ENCODE peak calls at places on chromosome 17, in seven cellular contexts. D, R, X, U, G, F and P are unnamed samples.

GRCh38 chr17:58886514-58886913 is 130.9 kb downstream of the PPM1E start:
- DNase-seq in R (no peak), X (no peak), G (no peak), F (no peak), U (no peak), D (no peak), P (no peak)

GRCh38 chr17:75209061-75209460 is 3.6 kb downstream of the NUP85 start:
- DNase-seq in U (no peak), X (no peak), R (no peak), D (no peak), F (no peak), G (no peak), P (no peak)

GRCh38 chr17:40025991-40026815 is 11.0 kb downstream of the CSF3 start:
- DNase-seq in U (no peak), D (peak; percentile 29), R (no peak), F (peak; percentile 41), G (peak; percentile 61), X (no peak), P (no peak)

GRCh38 chr17:16987830-16988601 is 16.1 kb upstream of the TNFRSF13B start:
- DNase-seq in D (peak; percentile 86), U (no peak), X (peak; percentile 76), F (peak; percentile 12), G (peak; percentile 84), R (peak; percentile 69), P (no peak)

GRCh38 chr17:14373587-14374259 is 72.8 kb downstream of the HS3ST3B1 start:
- DNase-seq in R (no peak), G (peak; percentile 80), F (no peak), X (no peak), U (no peak), D (peak; percentile 25), P (no peak)

GRCh38 chr17:43917348-43918025 is 10.2 kb upstream of the MPP2 start:
- DNase-seq in X (peak; percentile 87), G (peak; percentile 44), R (peak; percentile 86), F (no peak), U (no peak), D (peak; percentile 11), P (no peak)

GRCh38 chr17:34257299-34257985 is 2.4 kb downstream of the CCL2 start:
- DNase-seq in D (no peak), X (no peak), F (no peak), R (no peak), G (peak; percentile 72), U (no peak), P (no peak)

GRCh38 chr17:50021681-50022370 is 26.8 kb upstream of the DLX3 start:
- DNase-seq in D (no peak), X (no peak), R (no peak), G (no peak), F (no peak), U (no peak), P (no peak)

GRCh38 chr17:3512512-3513171 is 36.8 kb downstream of the ASPA start:
- DNase-seq in G (peak; percentile 52), R (peak; percentile 61), F (no peak), D (peak; percentile 31), U (no peak), X (no peak), P (peak; percentile 74)

GRCh38 chr17:81846743-81847689 is 12.2 kb upstream of the PPP1R27 start:
- DNase-seq in F (no peak), D (no peak), G (no peak), R (no peak), X (no peak), U (no peak), P (no peak)

GRCh38 chr17:27343972-27344607 is 50.2 kb downstream of the WSB1 start:
- DNase-seq in X (no peak), G (peak; percentile 32), R (no peak), D (no peak), U (no peak), F (no peak), P (no peak)

GRCh38 chr17:81200695-81201580 is 21.8 kb downstream of the CEP131 start:
- DNase-seq in R (peak; percentile 89), X (no peak), U (no peak), D (peak; percentile 84), G (peak; percentile 80), F (no peak), P (peak; percentile 55)

GRCh38 chr17:74775409-74776043 is 619 bp downstream of the NAT9 start:
- DNase-seq in D (no peak), R (no peak), G (no peak), X (no peak), U (no peak), F (no peak), P (no peak)

GRCh38 chr17:10266477-10266876 is 68.1 kb upstream of the GAS7 start:
- DNase-seq in U (no peak), G (no peak), X (no peak), D (no peak), R (no peak), F (no peak), P (no peak)

GRCh38 chr17:7352910-7353635 is 1.1 kb downstream of the KCTD11 start:
- DNase-seq in U (no peak), D (no peak), X (no peak), G (no peak), R (peak; percentile 55), F (no peak), P (no peak)

GRCh38 chr17:38741853-38742421 is 6.2 kb downstream of the PCGF2 start:
- DNase-seq in U (no peak), F (no peak), R (peak; percentile 30), X (no peak), D (no peak), G (no peak), P (no peak)

GRCh38 chr17:63189082-63189481 is 223.0 kb downstream of the TANC2 start:
- DNase-seq in U (no peak), D (no peak), F (no peak), G (peak; percentile 81), X (no peak), R (no peak), P (peak; percentile 65)

GRCh38 chr17:30433514-30433913 is 43.7 kb upstream of the GOSR1 start:
- DNase-seq in F (no peak), G (peak; percentile 97), D (peak; percentile 97), X (no peak), U (no peak), R (no peak), P (peak; percentile 68)

GRCh38 chr17:55676274-55676673 is 46.4 kb downstream of the TMEM100 start:
- DNase-seq in U (no peak), D (no peak), G (no peak), R (no peak), F (no peak), X (no peak), P (no peak)